ENCODE peak calls at places on chromosome X, in four cellular contexts. One of them, this sample, is unnamed.

GRCh38 chrX:150905293-150905692 is 6.8 kb upstream of the CD99L2 start:
- DNase-seq in HEK293T: no peak
- DNase-seq in keratinocyte: no peak
- DNase-seq in HT1080: no peak
- DNase-seq in this sample: no peak

GRCh38 chrX:16666541-16666940 is 16.6 kb downstream of the S100G start:
- DNase-seq in HEK293T: no peak
- DNase-seq in keratinocyte: no peak
- DNase-seq in HT1080: peak; percentile 77
- DNase-seq in this sample: no peak

GRCh38 chrX:135050603-135051002 is 1.3 kb downstream of the RTL8A start:
- DNase-seq in HEK293T: no peak
- DNase-seq in keratinocyte: no peak
- DNase-seq in HT1080: no peak
- DNase-seq in this sample: no peak

GRCh38 chrX:30649859-30650258 is 3.4 kb upstream of the GK start:
- DNase-seq in HEK293T: no peak
- DNase-seq in keratinocyte: no peak
- DNase-seq in HT1080: no peak
- DNase-seq in this sample: peak; percentile 40

GRCh38 chrX:83501003-83501402 is 7.1 kb upstream of the POU3F4 start:
- DNase-seq in HEK293T: no peak
- DNase-seq in keratinocyte: no peak
- DNase-seq in HT1080: no peak
- DNase-seq in this sample: no peak

GRCh38 chrX:54920610-54921426 is at the start of gene TRO:
- DNase-seq in HEK293T: peak; percentile 30
- DNase-seq in keratinocyte: no peak
- DNase-seq in HT1080: no peak
- DNase-seq in this sample: no peak

GRCh38 chrX:131944936-131945902 is 77.9 kb upstream of the STK26 start:
- DNase-seq in HEK293T: no peak
- DNase-seq in keratinocyte: no peak
- DNase-seq in HT1080: no peak
- DNase-seq in this sample: no peak

GRCh38 chrX:136784231-136784630 is 3.5 kb upstream of the ARHGEF6 start:
- DNase-seq in HEK293T: no peak
- DNase-seq in keratinocyte: no peak
- DNase-seq in HT1080: no peak
- DNase-seq in this sample: no peak

GRCh38 chrX:16797358-16797757 is 11.1 kb downstream of the TXLNG start:
- DNase-seq in HEK293T: no peak
- DNase-seq in keratinocyte: no peak
- DNase-seq in HT1080: no peak
- DNase-seq in this sample: no peak

GRCh38 chrX:74535211-74535621 is 79.2 kb downstream of the RLIM start:
- DNase-seq in HEK293T: peak; percentile 60
- DNase-seq in keratinocyte: no peak
- DNase-seq in HT1080: peak; percentile 59
- DNase-seq in this sample: peak; percentile 39

GRCh38 chrX:130507015-130507414 is 105.2 kb downstream of the RBMX2 start:
- DNase-seq in HEK293T: no peak
- DNase-seq in keratinocyte: no peak
- DNase-seq in HT1080: no peak
- DNase-seq in this sample: no peak

GRCh38 chrX:66674506-66674905 is 35.6 kb upstream of the EDA2R start:
- DNase-seq in HEK293T: no peak
- DNase-seq in keratinocyte: no peak
- DNase-seq in HT1080: no peak
- DNase-seq in this sample: no peak

GRCh38 chrX:69025802-69026301 is 139.4 kb downstream of the PJA1 start:
- DNase-seq in HEK293T: peak; percentile 0
- DNase-seq in keratinocyte: peak; percentile 90
- DNase-seq in HT1080: peak; percentile 80
- DNase-seq in this sample: peak; percentile 91

GRCh38 chrX:95427389-95427788 is 1257.3 kb upstream of the DIAPH2 start:
- DNase-seq in HEK293T: no peak
- DNase-seq in keratinocyte: no peak
- DNase-seq in HT1080: peak; percentile 69
- DNase-seq in this sample: peak; percentile 59

This sample was measured in mammary epithelial cell.